ENCODE peak calls at places on chromosomes 4 and X, in seven cellular contexts. I is pancreas, W is IMR-90, Q is PC-3, Y is OCI-LY7, D is colonic mucosa, T is right atrium auricular region. H is an unnamed sample. For H3K4me1, the result is how much of the 10 kb centered on the place peaks cover.

GRCh38 chr4:4752576-4753401 is 106.7 kb upstream of the MSX1 start:
- DNase-seq in I (no peak), W (no peak), Q (peak), Y (no peak), D (no peak), T (no peak), H (no peak)

GRCh38 chrX:108456971-108457477 is 17.4 kb downstream of the COL4A5 start:
- DNase-seq in I (no peak), W (no peak), Q (no peak), Y (no peak), D (no peak), T (no peak), H (no peak)

GRCh38 chr4:174107749-174108354 is 175.6 kb downstream of the FBXO8 start:
- DNase-seq in I (no peak), W (no peak), Q (no peak), Y (no peak), D (no peak), T (no peak), H (no peak)

GRCh38 chrX:24200133-24200532 is 50.6 kb downstream of the ZFX start:
- DNase-seq in I (no peak), W (no peak), Q (no peak), Y (no peak), D (no peak), T (no peak), H (no peak)

GRCh38 chr4:98890698-98891097 is 38.2 kb downstream of the EIF4E start:
- DNase-seq in I (no peak), W (no peak), Q (no peak), Y (no peak), D (no peak), T (no peak), H (no peak)

GRCh38 chr4:139901516-139902327 is 236.1 kb downstream of the MGST2 start:
- DNase-seq in I (no peak), W (peak), Q (peak), Y (no peak), D (no peak), T (no peak), H (no peak)

GRCh38 chrX:133415276-133416105 is at the start of gene GPC4:
- DNase-seq in I (peak), W (no peak), Q (peak), Y (no peak), D (peak), T (no peak), H (peak)

GRCh38 chr4:17280266-17280665 is 231.6 kb downstream of the QDPR start:
- DNase-seq in I (no peak), W (no peak), Q (no peak), Y (no peak), D (no peak), T (no peak), H (no peak)

GRCh38 chrX:14030248-14030592 is 528 bp upstream of the GEMIN8 start:
- DNase-seq in I (no peak), W (peak), Q (peak), Y (peak), D (no peak), T (no peak), H (no peak)

GRCh38 chr4:183098080-183098722 is 856 bp upstream of the WWC2 start:
- DNase-seq in I (peak), W (peak), Q (peak), Y (no peak), D (peak), T (peak), H (peak)

GRCh38 chr4:48439988-48440387 is 43.2 kb upstream of the SLC10A4 start:
- DNase-seq in I (no peak), W (no peak), Q (no peak), Y (no peak), D (no peak), T (no peak), H (no peak)

GRCh38 chr4:173505924-173506779 is 23.9 kb downstream of the HAND2 start:
- DNase-seq in I (no peak), W (peak), Q (peak), Y (peak), D (peak), T (peak), H (peak)

GRCh38 chrX:153578200-153578835 is 20.6 kb downstream of the CCNQ start:
- DNase-seq in I (no peak), W (no peak), Q (no peak), Y (no peak), D (no peak), T (no peak), H (no peak)

GRCh38 chr4:89277412-89277811 is 30.2 kb downstream of the GPRIN3 start:
- DNase-seq in I (no peak), W (no peak), Q (no peak), Y (no peak), D (no peak), T (no peak), H (no peak)

GRCh38 chr4:39181520-39181904 is 817 bp upstream of the WDR19 start:
- DNase-seq in I (no peak), W (no peak), Q (no peak), Y (peak), D (no peak), T (no peak), H (no peak)
- H3K4me3 ChIP-seq in I (peak), W (no peak), Q (peak), Y (peak), D (peak), T (peak), H (peak)

GRCh38 chr4:77193511-77194236 is 36.7 kb downstream of the CCNG2 start:
- DNase-seq in I (peak), W (no peak), Q (no peak), Y (peak), D (peak), T (peak), H (no peak)

GRCh38 chr4:77193046-77193445 is 36.0 kb downstream of the CCNG2 start:
- DNase-seq in I (no peak), W (no peak), Q (no peak), Y (no peak), D (no peak), T (no peak), H (no peak)

GRCh38 chr4:77187231-77187630 is 30.2 kb downstream of the CCNG2 start:
- DNase-seq in I (no peak), W (no peak), Q (no peak), Y (no peak), D (no peak), T (no peak), H (no peak)

GRCh38 chr4:77188498-77189187 is 31.6 kb downstream of the CCNG2 start:
- DNase-seq in I (no peak), W (no peak), Q (no peak), Y (no peak), D (no peak), T (no peak), H (peak)

GRCh38 chr4:77190053-77190452 is 33.0 kb downstream of the CCNG2 start:
- DNase-seq in I (no peak), W (peak), Q (peak), Y (no peak), D (no peak), T (no peak), H (no peak)
- H3K27ac ChIP-seq in I (no peak), W (no peak), Q (peak), Y (no peak), D (no peak), T (no peak), H (no peak)

GRCh38 chr4:181964731-181965130 is 278.5 kb upstream of the TENM3 start:
- DNase-seq in I (no peak), W (no peak), Q (no peak), Y (no peak), D (no peak), T (no peak), H (no peak)
- H3K4me1 ChIP-seq in I (under half), W (under half), Q (under half), Y (under half), D (under half), T (under half), H (under half)

DNA sequence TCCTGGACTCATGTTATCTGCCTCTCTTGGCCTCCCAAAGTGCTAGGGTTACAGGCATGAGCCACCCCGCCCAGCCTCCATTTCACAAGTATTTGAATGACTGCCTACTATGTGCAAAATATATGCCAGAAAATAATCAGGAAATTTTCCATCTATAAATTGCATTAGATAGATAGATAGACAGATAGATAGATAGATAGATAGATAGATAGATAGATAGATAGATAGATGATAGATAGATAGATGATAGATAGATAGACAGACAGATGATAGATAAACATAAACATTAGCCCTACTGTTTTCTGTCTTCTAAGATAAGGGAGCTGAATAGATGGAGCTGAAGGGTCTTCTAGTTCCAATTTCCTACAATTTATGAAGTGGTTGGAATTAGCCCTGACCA is 87.4 kb upstream of the TRIM2 start:
- DNase-seq in I (no peak), W (no peak), Q (no peak), Y (no peak), D (no peak), T (no peak), H (no peak)
- H3K4me3 ChIP-seq in I (no peak), W (no peak), Q (no peak), Y (no peak), D (no peak), T (no peak), H (no peak)

GRCh38 chr4:83258463-83258862 is 26.1 kb downstream of the COQ2 start:
- DNase-seq in I (no peak), W (no peak), Q (no peak), Y (no peak), D (no peak), T (no peak), H (no peak)
- H3K27ac ChIP-seq in I (no peak), W (no peak), Q (no peak), Y (no peak), D (peak), T (no peak), H (no peak)

GRCh38 chr4:184409502-184409901 is 64.8 kb downstream of the IRF2 start:
- DNase-seq in I (no peak), W (no peak), Q (no peak), Y (no peak), D (no peak), T (no peak), H (no peak)
- H3K4me1 ChIP-seq in I (under half), W (under half), Q (under half), Y (under half), D (under half), T (under half), H (under half)